ENCODE peak calls at places on chromosomes 3 and 15, in five cellular contexts. E, Q, T, W and Z are unnamed samples.

GRCh38 chr3:53846134-53846850 is at the start of the genes CHDH and IL17RB:
- DNase-seq in E (peak; percentile 86), Q (peak; percentile 71), T (no peak), W (no peak), Z (no peak)

GRCh38 chr15:68578960-68579935 is at the start of gene CORO2B:
- DNase-seq in E (peak; percentile 83), Q (no peak), T (peak; percentile 47), W (peak; percentile 45), Z (peak; percentile 34)

GRCh38 chr15:41890050-41890690 is 3.7 kb downstream of the SPTBN5 start:
- DNase-seq in E (no peak), Q (no peak), T (no peak), W (no peak), Z (no peak)

GRCh38 chr3:167940241-167940640 is 155.5 kb downstream of the GOLIM4 start:
- DNase-seq in E (no peak), Q (no peak), T (no peak), W (no peak), Z (no peak)

GRCh38 chr3:27930052-27930602 is 208.0 kb upstream of the EOMES start:
- DNase-seq in E (no peak), Q (no peak), T (no peak), W (no peak), Z (no peak)

GRCh38 chr15:32098033-32098432 is 67.7 kb downstream of the CHRNA7 start:
- DNase-seq in E (no peak), Q (no peak), T (no peak), W (no peak), Z (no peak)

GRCh38 chr3:98602078-98602678 is 8.8 kb upstream of the CPOX start:
- DNase-seq in E (no peak), Q (peak; percentile 81), T (peak; percentile 76), W (peak; percentile 41), Z (peak; percentile 65)

GRCh38 chr3:111284485-111285187 is 213.0 kb downstream of the NECTIN3 start:
- DNase-seq in E (no peak), Q (no peak), T (no peak), W (no peak), Z (no peak)

GRCh38 chr3:11260460-11260859 is 11.7 kb upstream of the ATG7 start:
- DNase-seq in E (no peak), Q (no peak), T (no peak), W (no peak), Z (no peak)

GRCh38 chr3:133578548-133579191 is 5.2 kb downstream of the CDV3 start:
- DNase-seq in E (no peak), Q (no peak), T (peak; percentile 55), W (no peak), Z (peak; percentile 56)

GRCh38 chr3:16848007-16848406 is 36.7 kb upstream of the PLCL2 start:
- DNase-seq in E (no peak), Q (peak; percentile 33), T (no peak), W (no peak), Z (no peak)

GRCh38 chr3:150218236-150218635 is 189.9 kb upstream of the TSC22D2 start:
- DNase-seq in E (no peak), Q (no peak), T (no peak), W (no peak), Z (no peak)

GRCh38 chr3:27680517-27681246 is 41.4 kb downstream of the EOMES start:
- DNase-seq in E (no peak), Q (no peak), T (no peak), W (no peak), Z (no peak)

GRCh38 chr3:151630938-151631417 is 102.7 kb upstream of the AADACL2 start:
- DNase-seq in E (no peak), Q (no peak), T (peak; percentile 39), W (peak; percentile 36), Z (no peak)

GRCh38 chr3:171620825-171621434 is 160.7 kb upstream of the TNIK start:
- DNase-seq in E (no peak), Q (no peak), T (peak; percentile 64), W (peak; percentile 15), Z (peak; percentile 12)

GRCh38 chr15:29070471-29071192 is 184.9 kb downstream of the APBA2 start:
- DNase-seq in E (no peak), Q (no peak), T (no peak), W (no peak), Z (no peak)

GRCh38 chr15:83565553-83566159 is 88.3 kb upstream of the ADAMTSL3 start:
- DNase-seq in E (no peak), Q (peak; percentile 44), T (peak; percentile 19), W (peak; percentile 13), Z (no peak)

GRCh38 chr3:41434781-41435180 is 235.5 kb downstream of the CTNNB1 start:
- DNase-seq in E (no peak), Q (no peak), T (no peak), W (no peak), Z (peak; percentile 7)

GRCh38 chr3:163071684-163072083 is 1575.1 kb downstream of the OTOL1 start:
- DNase-seq in E (no peak), Q (no peak), T (no peak), W (no peak), Z (peak; percentile 71)

GRCh38 chr3:126111126-126111551 is 27.2 kb upstream of the SLC41A3 start:
- DNase-seq in E (peak; percentile 45), Q (no peak), T (no peak), W (no peak), Z (no peak)

GRCh38 chr3:37810788-37811187 is 50.9 kb upstream of the CTDSPL start:
- DNase-seq in E (no peak), Q (no peak), T (no peak), W (no peak), Z (no peak)

GRCh38 chr15:35713733-35714132 is 167.8 kb upstream of the DPH6 start:
- DNase-seq in E (no peak), Q (no peak), T (peak; percentile 78), W (no peak), Z (peak; percentile 63)

GRCh38 chr3:12579919-12580318 is 23.0 kb downstream of the MKRN2 start:
- DNase-seq in E (no peak), Q (no peak), T (peak; percentile 71), W (peak; percentile 33), Z (peak; percentile 34)

GRCh38 chr3:71973337-71974030 is 188.5 kb upstream of the PROK2 start:
- DNase-seq in E (no peak), Q (no peak), T (no peak), W (no peak), Z (no peak)

DNA sequence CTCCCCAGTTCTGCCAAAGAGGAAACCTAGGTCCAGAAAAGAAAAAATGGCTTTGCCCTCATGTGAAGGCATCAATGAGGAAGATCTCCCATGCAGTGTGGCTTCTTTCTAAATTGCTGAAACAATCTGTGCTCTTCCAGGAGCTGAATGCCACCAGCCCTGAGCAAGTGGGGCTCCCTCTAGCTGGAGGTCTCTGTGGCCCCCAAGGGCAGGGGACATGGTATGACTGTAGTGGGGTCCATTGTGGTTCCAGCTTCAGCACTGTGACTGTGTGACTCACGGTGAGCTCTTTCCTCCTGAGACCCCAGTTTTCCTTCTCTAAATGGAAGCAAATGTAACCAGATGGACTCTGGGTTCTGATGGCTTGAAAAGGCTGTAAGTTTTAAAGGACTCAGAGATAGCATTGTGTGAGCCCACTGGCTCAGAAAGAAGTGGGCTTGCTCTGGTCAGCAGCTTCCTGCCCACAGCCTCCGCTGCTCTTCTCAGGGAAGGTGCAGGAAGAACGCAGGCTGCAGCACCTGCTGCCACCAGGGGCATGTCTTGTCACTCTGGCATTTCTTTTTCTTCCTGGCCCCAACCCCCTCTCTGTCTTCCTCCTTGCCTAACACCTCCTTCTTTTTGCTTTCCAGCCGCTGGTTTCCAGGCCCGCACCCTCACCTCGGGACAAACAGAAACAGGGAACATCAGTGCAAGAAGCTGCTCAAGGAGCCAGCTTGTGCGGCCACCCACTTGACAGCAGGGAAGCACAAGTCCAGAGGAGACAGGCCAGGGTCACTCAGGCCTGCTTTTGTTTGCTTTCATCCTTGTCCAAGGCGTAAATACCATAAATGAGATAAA is 5.8 kb upstream of the CXCR6 start:
- DNase-seq in E (no peak), Q (no peak), T (no peak), W (no peak), Z (no peak)
- TF ChIP-seq CTCF in E (no peak), Q (no peak), T (no peak), W (no peak), Z (no peak)

GRCh38 chr3:124850633-124851032 is 36.5 kb downstream of the ITGB5 start:
- DNase-seq in E (no peak), Q (no peak), T (peak; percentile 70), W (peak; percentile 49), Z (peak; percentile 64)
- TF ChIP-seq CTCF in E (no peak), Q (no peak), T (peak; percentile 32), W (no peak), Z (peak; percentile 45)

GRCh38 chr15:101559938-101560337 is 70.4 kb upstream of the PCSK6 start:
- DNase-seq in E (no peak), Q (no peak), T (no peak), W (no peak), Z (no peak)

GRCh38 chr15:101561584-101561906 is 72.0 kb upstream of the PCSK6 start:
- DNase-seq in E (no peak), Q (no peak), T (no peak), W (no peak), Z (no peak)

GRCh38 chr15:101560722-101561583 is 71.4 kb upstream of the PCSK6 start:
- DNase-seq in E (no peak), Q (no peak), T (no peak), W (no peak), Z (no peak)

GRCh38 chr15:101556273-101556672 is 66.8 kb upstream of the PCSK6 start:
- DNase-seq in E (no peak), Q (no peak), T (no peak), W (no peak), Z (no peak)

GRCh38 chr15:101558217-101558941 is 68.9 kb upstream of the PCSK6 start:
- DNase-seq in E (no peak), Q (no peak), T (no peak), W (no peak), Z (no peak)
- TF ChIP-seq CTCF in E (no peak), Q (no peak), T (no peak), W (no peak), Z (no peak)

GRCh38 chr15:59276225-59277178 is 69.9 kb downstream of the LDHAL6B start:
- DNase-seq in E (no peak), Q (no peak), T (no peak), W (no peak), Z (no peak)
- TF ChIP-seq CTCF in E (no peak), Q (no peak), T (no peak), W (no peak), Z (no peak)